ENCODE peak calls at places on chromosome 3, in ten cellular contexts. K is heart left ventricle; U is lower lobe of right lung; L is colonic mucosa; O is breast epithelium; P is heart right ventricle; R is CD8-positive, alpha-beta T cell; C is Peyer's patch; N is foreskin keratinocyte; H is RWPE2. J is an unnamed sample.

GRCh38 chr3:194070634-194071409 is 65.1 kb upstream of the HES1 start:
- DNase-seq in K (peak; percentile 88), U (peak; percentile 87), L (peak; percentile 78), O (peak; percentile 91), P (peak; percentile 89), R (peak; percentile 59), C (peak; percentile 90), N (peak; percentile 90), H (peak; percentile 88), J (peak; percentile 94)

GRCh38 chr3:184491867-184492615 is 69.5 kb upstream of the EPHB3 start:
- DNase-seq in K (peak; percentile 41), U (peak; percentile 74), L (no peak), O (no peak), P (peak; percentile 40), R (no peak), C (no peak), N (no peak), H (no peak), J (no peak)

GRCh38 chr3:14721126-14721864 is 46.4 kb downstream of the C3orf20 start:
- DNase-seq in K (no peak), U (no peak), L (no peak), O (no peak), P (no peak), R (no peak), C (no peak), N (no peak), H (no peak), J (no peak)

GRCh38 chr3:197878427-197878826 is 71.6 kb upstream of the RPL35A start:
- DNase-seq in K (no peak), U (peak; percentile 66), L (no peak), O (no peak), P (no peak), R (no peak), C (no peak), N (no peak), H (no peak), J (peak; percentile 40)

GRCh38 chr3:46423588-46423987 is 16.5 kb downstream of the CCRL2 start:
- DNase-seq in K (no peak), U (no peak), L (no peak), O (no peak), P (no peak), R (no peak), C (no peak), N (peak; percentile 86), H (no peak), J (no peak)

GRCh38 chr3:42666577-42666998 is 13.1 kb downstream of the ZBTB47 start:
- DNase-seq in K (peak; percentile 13), U (no peak), L (no peak), O (no peak), P (no peak), R (no peak), C (no peak), N (no peak), H (no peak), J (no peak)

GRCh38 chr3:20865811-20866210 is 679.8 kb upstream of the SGO1 start:
- DNase-seq in K (no peak), U (no peak), L (no peak), O (no peak), P (no peak), R (no peak), C (no peak), N (no peak), H (no peak), J (no peak)

GRCh38 chr3:153970735-153971347 is 150.3 kb upstream of the ARHGEF26 start:
- DNase-seq in K (no peak), U (no peak), L (no peak), O (no peak), P (no peak), R (no peak), C (no peak), N (no peak), H (no peak), J (no peak)

GRCh38 chr3:65573548-65574116 is 465.1 kb downstream of the MAGI1 start:
- DNase-seq in K (no peak), U (no peak), L (no peak), O (no peak), P (no peak), R (no peak), C (no peak), N (no peak), H (no peak), J (no peak)

GRCh38 chr3:114383875-114384557 is 90.2 kb downstream of the TIGIT start:
- DNase-seq in K (peak; percentile 84), U (peak; percentile 75), L (peak; percentile 81), O (peak; percentile 72), P (peak; percentile 75), R (peak; percentile 65), C (peak; percentile 70), N (peak; percentile 47), H (no peak), J (peak; percentile 72)

GRCh38 chr3:122668930-122669730 is 11.5 kb upstream of the PARP14 start:
- DNase-seq in K (no peak), U (no peak), L (peak; percentile 24), O (no peak), P (no peak), R (no peak), C (no peak), N (peak; percentile 70), H (no peak), J (no peak)

GRCh38 chr3:189273736-189274135 is 102.0 kb downstream of the TPRG1 start:
- DNase-seq in K (no peak), U (no peak), L (no peak), O (no peak), P (no peak), R (no peak), C (no peak), N (no peak), H (no peak), J (no peak)

GRCh38 chr3:120171134-120171863 is 77.1 kb upstream of the GSK3B start:
- DNase-seq in K (no peak), U (no peak), L (peak; percentile 9), O (no peak), P (no peak), R (no peak), C (no peak), N (no peak), H (no peak), J (no peak)

GRCh38 chr3:69724722-69725435 is 14.4 kb upstream of the MITF start:
- DNase-seq in K (no peak), U (no peak), L (no peak), O (no peak), P (no peak), R (no peak), C (no peak), N (no peak), H (no peak), J (no peak)

GRCh38 chr3:189169728-189170127 is 2.0 kb upstream of the TPRG1 start:
- DNase-seq in K (no peak), U (no peak), L (no peak), O (no peak), P (no peak), R (no peak), C (no peak), N (no peak), H (no peak), J (no peak)

GRCh38 chr3:183698318-183698731 is 728 bp downstream of the YEATS2 start:
- DNase-seq in K (peak; percentile 19), U (no peak), L (peak; percentile 35), O (no peak), P (peak; percentile 31), R (peak; percentile 10), C (peak; percentile 57), N (no peak), H (no peak), J (no peak)

GRCh38 chr3:15065550-15066007 is 464 bp upstream of the MRPS25 start:
- DNase-seq in K (no peak), U (no peak), L (no peak), O (no peak), P (no peak), R (no peak), C (no peak), N (no peak), H (no peak), J (no peak)

GRCh38 chr3:173238091-173238490 is 97.1 kb upstream of the SPATA16 start:
- DNase-seq in K (no peak), U (no peak), L (no peak), O (no peak), P (no peak), R (no peak), C (no peak), N (no peak), H (no peak), J (no peak)

GRCh38 chr3:68504185-68504584 is 428.2 kb downstream of the TAFA4 start:
- DNase-seq in K (no peak), U (no peak), L (no peak), O (no peak), P (no peak), R (no peak), C (no peak), N (no peak), H (no peak), J (no peak)

DNA sequence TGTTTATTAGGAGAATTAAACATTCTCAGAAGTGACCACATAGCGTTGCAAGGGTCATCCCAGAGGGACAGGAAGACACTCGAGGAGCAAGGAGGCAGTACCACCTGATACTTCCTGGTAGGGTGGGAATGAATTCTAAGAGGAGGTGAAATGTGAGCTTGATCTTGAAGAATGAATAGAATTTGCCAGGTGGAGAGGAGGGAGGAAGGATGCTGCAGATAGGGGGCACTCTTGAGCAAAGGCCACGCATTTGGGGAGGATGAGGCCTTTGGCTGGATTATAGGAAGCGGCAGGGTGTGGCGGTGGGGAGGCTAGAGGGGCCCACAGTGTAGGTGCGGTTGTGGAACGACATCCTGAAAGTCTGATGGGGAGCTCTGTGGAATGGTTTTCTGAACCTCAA is 33.5 kb downstream of the CHCHD6 start:
- DNase-seq in K (no peak), U (no peak), L (no peak), O (no peak), P (no peak), R (no peak), C (no peak), N (no peak), H (no peak), J (no peak)
- TF ChIP-seq CTCF in K (no peak), U (peak; percentile 9), L (no peak), O (no peak), P (peak; percentile 12), R (no peak), C (no peak), N (peak; percentile 27), H (no peak), J (no peak)

GRCh38 chr3:66692751-66693140 is 191.9 kb upstream of the LRIG1 start:
- DNase-seq in K (no peak), U (no peak), L (no peak), O (no peak), P (no peak), R (no peak), C (no peak), N (no peak), H (no peak), J (no peak)
- H3K27ac ChIP-seq in K (no peak overlapping the region), U (no peak overlapping the region), L (no peak overlapping the region), O (peak overlapping the region; percentile 48), P (no peak overlapping the region), R (no peak overlapping the region), C (no peak overlapping the region), N (no peak overlapping the region), H (no peak overlapping the region), J (no peak overlapping the region)

GRCh38 chr3:13082677-13083076 is 9.4 kb upstream of the IQSEC1 start:
- DNase-seq in K (no peak), U (no peak), L (no peak), O (no peak), P (no peak), R (no peak), C (no peak), N (no peak), H (no peak), J (no peak)
- H3K4me1 ChIP-seq in K (peaks cover 45% of the 10 kb centered on the region), U (no peaks in the 10 kb centered on the region), L (no peaks in the 10 kb centered on the region), O (no peaks in the 10 kb centered on the region), P (peaks cover 39% of the 10 kb centered on the region), R (peaks cover 12% of the 10 kb centered on the region), C (peaks cover 24% of the 10 kb centered on the region), N (no peaks in the 10 kb centered on the region), H (no peaks in the 10 kb centered on the region), J (peaks cover 11% of the 10 kb centered on the region)

GRCh38 chr3:112056451-112056929 is 22.0 kb downstream of the TMPRSS7 start:
- DNase-seq in K (no peak), U (no peak), L (no peak), O (no peak), P (no peak), R (no peak), C (no peak), N (peak; percentile 87), H (no peak), J (no peak)
- TF ChIP-seq CTCF in K (no peak), U (no peak), L (no peak), O (no peak), P (no peak), R (no peak), C (no peak), N (no peak), H (no peak), J (no peak)